ENCODE peak calls at places on chromosomes 11 and 22, in eight cellular contexts. R, Z, G, S, E, U, W and N are unnamed samples.

GRCh38 chr22:20656902-20657836 is 116.7 kb upstream of the SERPIND1 start:
- DNase-seq in Z (no peak), G (no peak), R (no peak), W (no peak), S (no peak), E (no peak), U (no peak), N (no peak)

GRCh38 chr11:123111465-123111864 is 49.5 kb upstream of the HSPA8 start:
- DNase-seq in R (no peak), U (peak), Z (peak), W (no peak), S (peak), G (peak), E (peak), N (no peak)

GRCh38 chr11:12787847-12788246 is 113.6 kb downstream of the TEAD1 start:
- DNase-seq in R (no peak), G (no peak), W (peak), Z (peak), E (no peak), S (no peak), U (no peak), N (no peak)

GRCh38 chr11:3949132-3949531 is 93.7 kb downstream of the STIM1 start:
- DNase-seq in E (no peak), R (no peak), Z (no peak), S (no peak), G (no peak), W (no peak), U (no peak), N (no peak)

GRCh38 chr22:45101828-45102227 is 61.9 kb upstream of the NUP50 start:
- DNase-seq in U (no peak), R (no peak), Z (peak), S (peak), G (peak), E (peak), W (peak), N (no peak)

GRCh38 chr22:47276219-47276843 is 513.9 kb downstream of the TBC1D22A start:
- DNase-seq in E (no peak), R (no peak), Z (no peak), W (no peak), U (no peak), G (no peak), S (no peak), N (no peak)

GRCh38 chr22:20102203-20102780 is 13.6 kb upstream of the RANBP1 start:
- DNase-seq in G (no peak), W (no peak), S (no peak), Z (no peak), R (no peak), U (no peak), E (no peak), N (no peak)

GRCh38 chr11:10727259-10727851 is 23.7 kb upstream of the CTR9 start:
- DNase-seq in R (no peak), U (no peak), W (no peak), G (no peak), E (no peak), Z (peak), S (no peak), N (no peak)

GRCh38 chr11:44575288-44575672 is 9.8 kb downstream of the CD82 start:
- DNase-seq in E (no peak), W (no peak), G (no peak), R (no peak), S (peak), U (no peak), Z (peak), N (no peak)

GRCh38 chr11:100805509-100806199 is 118.6 kb downstream of the ARHGAP42 start:
- DNase-seq in U (no peak), E (no peak), W (no peak), G (no peak), Z (peak), R (no peak), S (no peak), N (no peak)

GRCh38 chr11:68455485-68455884 is 5.1 kb upstream of the PPP6R3 start:
- DNase-seq in G (no peak), Z (no peak), S (no peak), R (no peak), E (no peak), W (no peak), U (no peak), N (no peak)

GRCh38 chr11:75627879-75628668 is 40.8 kb downstream of the MAP6 start:
- DNase-seq in E (peak), U (no peak), G (no peak), R (no peak), Z (peak), W (peak), S (peak), N (no peak)

GRCh38 chr11:17004486-17005148 is 9.6 kb downstream of the PLEKHA7 start:
- DNase-seq in E (no peak), R (no peak), W (no peak), Z (no peak), U (no peak), S (no peak), G (no peak), N (no peak)

GRCh38 chr11:8267831-8268529 is 4.3 kb upstream of the LMO1 start:
- DNase-seq in Z (no peak), U (no peak), W (no peak), R (no peak), S (no peak), E (peak), G (no peak), N (peak)

GRCh38 chr11:2580061-2580421 is 119.8 kb downstream of the KCNQ1OT1 start:
- DNase-seq in R (no peak), S (no peak), E (no peak), Z (no peak), G (no peak), W (peak), U (no peak), N (no peak)